ENCODE peak calls at places on chromosomes 12 and 14, in six cellular contexts. C is A549, L is GM12878, J is HepG2, E is K562, M is H1. Y is an unnamed sample.

GRCh38 chr14:79011091-79011919 is 841.1 kb downstream of the NRXN3 start:
- DNase-seq in C (peak), L (no peak), J (peak), E (peak), M (no peak), Y (peak)

GRCh38 chr12:111791507-111791906 is 24.8 kb downstream of the ALDH2 start:
- DNase-seq in C (no peak), L (no peak), J (no peak), E (no peak), M (no peak), Y (no peak)

GRCh38 chr14:28157887-28158791 is 608.4 kb upstream of the FOXG1 start:
- DNase-seq in C (no peak), L (no peak), J (no peak), E (no peak), M (no peak), Y (peak)

GRCh38 chr12:120925740-120926563 is 21.8 kb upstream of the SPPL3 start:
- DNase-seq in C (no peak), L (no peak), J (no peak), E (no peak), M (peak), Y (no peak)

GRCh38 chr14:76531085-76531484 is 155.1 kb downstream of the ESRRB start:
- DNase-seq in C (no peak), L (no peak), J (no peak), E (no peak), M (no peak), Y (no peak)

GRCh38 chr12:13099066-13099909 is 4.2 kb downstream of the GSG1 start:
- DNase-seq in C (no peak), L (no peak), J (no peak), E (no peak), M (no peak), Y (no peak)

GRCh38 chr12:110370732-110371141 is 32.8 kb downstream of the ANAPC7 start:
- DNase-seq in C (no peak), L (no peak), J (no peak), E (no peak), M (no peak), Y (no peak)

GRCh38 chr14:104221071-104221625 is 82.8 kb downstream of the KIF26A start:
- DNase-seq in C (no peak), L (no peak), J (no peak), E (no peak), M (no peak), Y (no peak)

GRCh38 chr12:130162267-130162666 is at the start of gene FZD10:
- DNase-seq in C (no peak), L (no peak), J (no peak), E (no peak), M (peak), Y (peak)

GRCh38 chr12:40099423-40099853 is 6.4 kb downstream of the SLC2A13 start:
- DNase-seq in C (peak), L (no peak), J (peak), E (peak), M (no peak), Y (no peak)

GRCh38 chr14:53217283-53217994 is 64.3 kb upstream of the DDHD1 start:
- DNase-seq in C (peak), L (peak), J (peak), E (peak), M (peak), Y (peak)

GRCh38 chr14:39247256-39247655 is 13.5 kb downstream of the MIA2 start:
- DNase-seq in C (no peak), L (no peak), J (no peak), E (no peak), M (no peak), Y (no peak)

GRCh38 chr12:121934318-121934682 is 15.9 kb downstream of the CFAP251 start:
- DNase-seq in C (no peak), L (no peak), J (no peak), E (no peak), M (no peak), Y (no peak)

GRCh38 chr12:3323002-3323685 is 167.9 kb upstream of the PRMT8 start:
- DNase-seq in C (no peak), L (no peak), J (no peak), E (no peak), M (no peak), Y (no peak)

GRCh38 chr14:24911324-24912095 is 138.4 kb downstream of the STXBP6 start:
- DNase-seq in C (peak), L (peak), J (no peak), E (no peak), M (no peak), Y (no peak)

GRCh38 chr12:88946377-88946997 is 366.2 kb upstream of the KITLG start:
- DNase-seq in C (no peak), L (no peak), J (no peak), E (no peak), M (no peak), Y (no peak)

GRCh38 chr12:6962285-6963015 is 8.0 kb downstream of the PHB2 start:
- DNase-seq in C (no peak), L (no peak), J (no peak), E (peak), M (peak), Y (peak)

GRCh38 chr12:120689397-120690082 is 2.6 kb downstream of the MLEC start:
- DNase-seq in C (no peak), L (no peak), J (peak), E (no peak), M (no peak), Y (no peak)

GRCh38 chr12:1799068-1799881 is 21.1 kb upstream of the LRTM2 start:
- DNase-seq in C (no peak), L (no peak), J (no peak), E (no peak), M (no peak), Y (peak)

GRCh38 chr14:98069712-98070133 is 1202.3 kb downstream of the BCL11B start:
- DNase-seq in C (peak), L (no peak), J (peak), E (no peak), M (peak), Y (no peak)

GRCh38 chr12:101945361-101946232 is 68.2 kb downstream of the DRAM1 start:
- DNase-seq in C (no peak), L (no peak), J (peak), E (no peak), M (no peak), Y (peak)

GRCh38 chr14:93049867-93050331 is 65.8 kb downstream of the ITPK1 start:
- DNase-seq in C (no peak), L (no peak), J (no peak), E (no peak), M (no peak), Y (no peak)

GRCh38 chr12:52573306-52573705 is 337 bp downstream of the KRT74 start:
- DNase-seq in C (no peak), L (no peak), J (no peak), E (no peak), M (no peak), Y (no peak)

GRCh38 chr12:47909839-47910465 is 5.2 kb upstream of the VDR start:
- DNase-seq in C (no peak), L (no peak), J (peak), E (no peak), M (no peak), Y (no peak)

GRCh38 chr12:12081836-12082497 is 11.2 kb downstream of the BCL2L14 start:
- DNase-seq in C (peak), L (peak), J (peak), E (peak), M (peak), Y (peak)

GRCh38 chr14:103628221-103628683 is 759 bp upstream of the KLC1 start:
- DNase-seq in C (peak), L (no peak), J (no peak), E (peak), M (peak), Y (peak)

GRCh38 chr14:100063314-100063941 is 1.8 kb upstream of the EVL start:
- DNase-seq in C (no peak), L (no peak), J (no peak), E (no peak), M (no peak), Y (no peak)

GRCh38 chr12:89497005-89497404 is 27.6 kb downstream of the GALNT4 start:
- DNase-seq in C (no peak), L (no peak), J (no peak), E (no peak), M (no peak), Y (no peak)

GRCh38 chr12:27866382-27867101 is 86.5 kb upstream of the MANSC4 start:
- DNase-seq in C (peak), L (no peak), J (no peak), E (no peak), M (no peak), Y (peak)

GRCh38 chr14:66284346-66284745 is 201.8 kb upstream of the CCDC196 start:
- DNase-seq in C (peak), L (no peak), J (peak), E (no peak), M (no peak), Y (no peak)

GRCh38 chr14:61034416-61035100 is 53.5 kb downstream of the SLC38A6 start:
- DNase-seq in C (no peak), L (peak), J (no peak), E (no peak), M (no peak), Y (no peak)

GRCh38 chr14:71714225-71714624 is 218.0 kb upstream of the RGS6 start:
- DNase-seq in C (no peak), L (no peak), J (no peak), E (no peak), M (no peak), Y (no peak)
- TF ChIP-seq CHD2 in C (no peak), L (no peak), J (no peak), E (no peak), M (no peak), Y (no peak)

DNA sequence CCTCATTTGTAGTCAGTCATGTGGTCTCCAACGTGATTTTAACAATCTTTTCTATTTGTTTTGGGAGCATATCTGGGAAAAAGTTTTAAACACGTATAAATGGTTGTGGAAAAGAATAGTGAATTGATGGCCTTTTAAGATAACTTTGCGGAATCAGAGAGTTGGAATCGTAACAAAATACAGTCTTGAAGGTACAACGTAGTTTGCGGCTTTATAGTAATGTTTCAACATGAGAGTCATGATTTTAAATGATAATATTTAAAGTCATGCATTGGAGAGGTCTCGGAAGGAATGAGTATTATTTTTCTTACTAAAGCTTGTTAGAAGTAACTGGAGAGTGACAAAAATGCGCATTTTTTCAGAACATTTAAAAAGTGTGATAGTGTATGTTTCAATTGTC is 1.6 kb downstream of the AEBP2 start:
- DNase-seq in C (no peak), L (no peak), J (no peak), E (no peak), M (no peak), Y (no peak)
- TF ChIP-seq CHD2 in C (no peak), L (no peak), J (no peak), E (no peak), M (no peak), Y (no peak)

GRCh38 chr14:102316048-102316745 is 3.3 kb upstream of the ZNF839 start:
- DNase-seq in C (peak), L (no peak), J (peak), E (no peak), M (no peak), Y (no peak)
- TF ChIP-seq CHD2 in C (no peak), L (no peak), J (no peak), E (no peak), M (no peak), Y (no peak)

GRCh38 chr12:94690199-94690695 is 39.9 kb upstream of the TMCC3 start:
- DNase-seq in C (no peak), L (no peak), J (peak), E (no peak), M (no peak), Y (no peak)

GRCh38 chr12:94686834-94687628 is 36.7 kb upstream of the TMCC3 start:
- DNase-seq in C (no peak), L (no peak), J (no peak), E (no peak), M (no peak), Y (no peak)

GRCh38 chr12:94684416-94684815 is 34.1 kb upstream of the TMCC3 start:
- DNase-seq in C (no peak), L (no peak), J (no peak), E (no peak), M (no peak), Y (no peak)

GRCh38 chr12:94689646-94690036 is 39.3 kb upstream of the TMCC3 start:
- DNase-seq in C (no peak), L (no peak), J (no peak), E (no peak), M (no peak), Y (no peak)

GRCh38 chr12:94689002-94689645 is 38.8 kb upstream of the TMCC3 start:
- DNase-seq in C (no peak), L (no peak), J (no peak), E (no peak), M (no peak), Y (no peak)
- TF ChIP-seq CHD2 in C (no peak), L (no peak), J (no peak), E (no peak), M (no peak), Y (no peak)

DNA sequence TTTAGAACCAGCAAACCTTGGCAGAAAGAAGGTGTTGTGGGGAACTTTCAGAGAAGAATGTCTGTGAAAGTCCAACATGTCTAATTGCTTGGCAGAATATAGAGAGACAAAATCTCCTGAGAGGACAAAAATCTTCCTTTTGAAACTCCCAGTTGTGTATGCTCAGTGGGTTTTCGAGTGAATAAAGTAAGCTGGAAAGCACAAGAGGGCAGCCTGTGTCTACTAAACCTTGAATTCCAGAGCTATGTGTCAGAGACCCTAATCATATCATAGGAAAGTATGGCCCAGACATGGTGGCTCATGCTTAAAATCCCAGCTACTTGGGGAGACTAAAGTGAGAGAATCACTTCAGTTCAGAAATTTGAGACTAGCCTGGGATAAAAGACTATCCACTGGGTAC is 661.2 kb downstream of the SLC16A7 start:
- DNase-seq in C (peak), L (no peak), J (peak), E (no peak), M (no peak), Y (no peak)
- TF ChIP-seq CHD2 in C (no peak), L (no peak), J (no peak), E (no peak), M (no peak), Y (no peak)

Y was measured in SK-N-SH.